ENCODE peak calls at places on chromosomes 11 and 22, in five cellular contexts. One of them, this sample, is unnamed.
A peak's percentile ranks its signal among the peaks of the same experiment; 100 is the strongest.

GRCh38 chr11:30908857-30909256 is 322.7 kb upstream of the MPPED2 start:
- DNase-seq in ACHN: no peak
- DNase-seq in SJSA1: no peak
- DNase-seq in NCI-H1436: no peak
- DNase-seq in activated effector memory CD4-positive, alpha-beta T cell treated with Interleukin-2 at 50 U/mL for 16 hours: no peak
- DNase-seq in this sample: no peak

GRCh38 chr22:40637181-40638150 is 947 bp upstream of the MRTFA start:
- DNase-seq in activated effector memory CD4-positive, alpha-beta T cell treated with Interleukin-2 at 50 U/mL for 16 hours: no peak
- DNase-seq in NCI-H1436: no peak
- DNase-seq in ACHN: no peak
- DNase-seq in SJSA1: no peak
- DNase-seq in this sample: no peak

GRCh38 chr11:117931971-117932370 is 2.8 kb upstream of the TMPRSS13 start:
- DNase-seq in activated effector memory CD4-positive, alpha-beta T cell treated with Interleukin-2 at 50 U/mL for 16 hours: no peak
- DNase-seq in NCI-H1436: no peak
- DNase-seq in ACHN: no peak
- DNase-seq in SJSA1: no peak
- DNase-seq in this sample: no peak

GRCh38 chr22:35621446-35621845 is 4.3 kb upstream of the MB start:
- DNase-seq in NCI-H1436: no peak
- DNase-seq in activated effector memory CD4-positive, alpha-beta T cell treated with Interleukin-2 at 50 U/mL for 16 hours: no peak
- DNase-seq in SJSA1: no peak
- DNase-seq in ACHN: no peak
- DNase-seq in this sample: no peak

GRCh38 chr22:17477401-17477833 is 85.9 kb upstream of the SLC25A18 start:
- DNase-seq in activated effector memory CD4-positive, alpha-beta T cell treated with Interleukin-2 at 50 U/mL for 16 hours: no peak
- DNase-seq in SJSA1: no peak
- DNase-seq in NCI-H1436: peak; percentile 51
- DNase-seq in ACHN: no peak
- DNase-seq in this sample: no peak

GRCh38 chr22:23834830-23835772 is 3.7 kb downstream of the DERL3 start:
- DNase-seq in ACHN: no peak
- DNase-seq in SJSA1: no peak
- DNase-seq in activated effector memory CD4-positive, alpha-beta T cell treated with Interleukin-2 at 50 U/mL for 16 hours: no peak
- DNase-seq in NCI-H1436: no peak
- DNase-seq in this sample: no peak

GRCh38 chr22:47634342-47634741 is 871.9 kb downstream of the TBC1D22A start:
- DNase-seq in NCI-H1436: no peak
- DNase-seq in SJSA1: no peak
- DNase-seq in ACHN: no peak
- DNase-seq in activated effector memory CD4-positive, alpha-beta T cell treated with Interleukin-2 at 50 U/mL for 16 hours: no peak
- DNase-seq in this sample: no peak

GRCh38 chr11:100638648-100639047 is 48.4 kb upstream of the ARHGAP42 start:
- DNase-seq in NCI-H1436: no peak
- DNase-seq in ACHN: no peak
- DNase-seq in activated effector memory CD4-positive, alpha-beta T cell treated with Interleukin-2 at 50 U/mL for 16 hours: no peak
- DNase-seq in SJSA1: no peak
- DNase-seq in this sample: no peak

GRCh38 chr11:114384487-114384886 is 15.8 kb downstream of the C11orf71 start:
- DNase-seq in SJSA1: no peak
- DNase-seq in NCI-H1436: no peak
- DNase-seq in ACHN: no peak
- DNase-seq in activated effector memory CD4-positive, alpha-beta T cell treated with Interleukin-2 at 50 U/mL for 16 hours: no peak
- DNase-seq in this sample: no peak

GRCh38 chr11:92607969-92608711 is 361.3 kb upstream of the MTNR1B start:
- DNase-seq in activated effector memory CD4-positive, alpha-beta T cell treated with Interleukin-2 at 50 U/mL for 16 hours: no peak
- DNase-seq in ACHN: no peak
- DNase-seq in NCI-H1436: no peak
- DNase-seq in SJSA1: no peak
- DNase-seq in this sample: no peak

GRCh38 chr22:48738204-48738980 is 1089.3 kb downstream of the BRD1 start:
- DNase-seq in SJSA1: no peak
- DNase-seq in ACHN: no peak
- DNase-seq in NCI-H1436: no peak
- DNase-seq in activated effector memory CD4-positive, alpha-beta T cell treated with Interleukin-2 at 50 U/mL for 16 hours: no peak
- DNase-seq in this sample: no peak

GRCh38 chr11:124463990-124464389 is 18.5 kb upstream of the OR8B8 start:
- DNase-seq in activated effector memory CD4-positive, alpha-beta T cell treated with Interleukin-2 at 50 U/mL for 16 hours: no peak
- DNase-seq in NCI-H1436: no peak
- DNase-seq in SJSA1: no peak
- DNase-seq in ACHN: no peak
- DNase-seq in this sample: no peak

GRCh38 chr22:21709688-21710087 is 25.9 kb downstream of the YPEL1 start:
- DNase-seq in ACHN: no peak
- DNase-seq in SJSA1: no peak
- DNase-seq in activated effector memory CD4-positive, alpha-beta T cell treated with Interleukin-2 at 50 U/mL for 16 hours: no peak
- DNase-seq in NCI-H1436: no peak
- DNase-seq in this sample: no peak

GRCh38 chr11:79150966-79151365 is 289.9 kb downstream of the TENM4 start:
- DNase-seq in SJSA1: no peak
- DNase-seq in ACHN: no peak
- DNase-seq in NCI-H1436: no peak
- DNase-seq in activated effector memory CD4-positive, alpha-beta T cell treated with Interleukin-2 at 50 U/mL for 16 hours: no peak
- DNase-seq in this sample: no peak

GRCh38 chr11:109236696-109237095 is 185.3 kb upstream of the C11orf87 start:
- DNase-seq in ACHN: peak; percentile 64
- DNase-seq in NCI-H1436: no peak
- DNase-seq in activated effector memory CD4-positive, alpha-beta T cell treated with Interleukin-2 at 50 U/mL for 16 hours: no peak
- DNase-seq in SJSA1: no peak
- DNase-seq in this sample: no peak

GRCh38 chr11:42225664-42226063 is 766.2 kb upstream of the LRRC4C start:
- DNase-seq in activated effector memory CD4-positive, alpha-beta T cell treated with Interleukin-2 at 50 U/mL for 16 hours: no peak
- DNase-seq in NCI-H1436: no peak
- DNase-seq in ACHN: no peak
- DNase-seq in SJSA1: no peak
- DNase-seq in this sample: no peak

GRCh38 chr11:86949995-86950993 is 4.9 kb downstream of the FZD4 start:
- DNase-seq in SJSA1: no peak
- DNase-seq in NCI-H1436: no peak
- DNase-seq in ACHN: no peak
- DNase-seq in activated effector memory CD4-positive, alpha-beta T cell treated with Interleukin-2 at 50 U/mL for 16 hours: no peak
- DNase-seq in this sample: no peak

GRCh38 chr22:30809086-30809485 is 114.4 kb downstream of the OSBP2 start:
- DNase-seq in SJSA1: no peak
- DNase-seq in ACHN: no peak
- DNase-seq in activated effector memory CD4-positive, alpha-beta T cell treated with Interleukin-2 at 50 U/mL for 16 hours: no peak
- DNase-seq in NCI-H1436: no peak
- DNase-seq in this sample: no peak

GRCh38 chr22:29520851-29521250 is 32.7 kb downstream of the THOC5 start:
- DNase-seq in activated effector memory CD4-positive, alpha-beta T cell treated with Interleukin-2 at 50 U/mL for 16 hours: no peak
- DNase-seq in NCI-H1436: no peak
- DNase-seq in SJSA1: no peak
- DNase-seq in ACHN: no peak
- DNase-seq in this sample: no peak

GRCh38 chr22:24432059-24432853 is 4.9 kb downstream of the ADORA2A start:
- DNase-seq in SJSA1: no peak
- DNase-seq in activated effector memory CD4-positive, alpha-beta T cell treated with Interleukin-2 at 50 U/mL for 16 hours: no peak
- DNase-seq in ACHN: peak; percentile 40
- DNase-seq in NCI-H1436: no peak
- DNase-seq in this sample: no peak

GRCh38 chr11:118202599-118203422 is 22.0 kb downstream of the JAML start:
- DNase-seq in ACHN: no peak
- DNase-seq in activated effector memory CD4-positive, alpha-beta T cell treated with Interleukin-2 at 50 U/mL for 16 hours: peak; percentile 64
- DNase-seq in SJSA1: no peak
- DNase-seq in NCI-H1436: no peak
- DNase-seq in this sample: no peak

GRCh38 chr11:95055273-95055897 is 6.2 kb downstream of the KDM4F start:
- DNase-seq in ACHN: no peak
- DNase-seq in activated effector memory CD4-positive, alpha-beta T cell treated with Interleukin-2 at 50 U/mL for 16 hours: no peak
- DNase-seq in SJSA1: no peak
- DNase-seq in NCI-H1436: no peak
- DNase-seq in this sample: no peak

GRCh38 chr11:64667154-64667745 is 55.7 kb downstream of the NRXN2 start:
- DNase-seq in ACHN: no peak
- DNase-seq in activated effector memory CD4-positive, alpha-beta T cell treated with Interleukin-2 at 50 U/mL for 16 hours: no peak
- DNase-seq in NCI-H1436: no peak
- DNase-seq in SJSA1: peak; percentile 52
- DNase-seq in this sample: no peak

GRCh38 chr11:134339756-134340155 is 8.0 kb downstream of the GLB1L2 start:
- DNase-seq in NCI-H1436: no peak
- DNase-seq in activated effector memory CD4-positive, alpha-beta T cell treated with Interleukin-2 at 50 U/mL for 16 hours: no peak
- DNase-seq in SJSA1: no peak
- DNase-seq in ACHN: no peak
- DNase-seq in this sample: no peak

GRCh38 chr11:132519226-132519860 is 1013.0 kb downstream of the OPCML start:
- DNase-seq in NCI-H1436: no peak
- DNase-seq in SJSA1: no peak
- DNase-seq in ACHN: no peak
- DNase-seq in activated effector memory CD4-positive, alpha-beta T cell treated with Interleukin-2 at 50 U/mL for 16 hours: no peak
- DNase-seq in this sample: no peak

GRCh38 chr11:102279641-102280170 is 37.6 kb upstream of the BIRC3 start:
- DNase-seq in ACHN: peak; percentile 33
- DNase-seq in SJSA1: no peak
- DNase-seq in NCI-H1436: no peak
- DNase-seq in activated effector memory CD4-positive, alpha-beta T cell treated with Interleukin-2 at 50 U/mL for 16 hours: no peak
- DNase-seq in this sample: no peak

GRCh38 chr22:31102441-31103081 is 4.8 kb downstream of the SELENOM start:
- DNase-seq in ACHN: peak; percentile 17
- DNase-seq in activated effector memory CD4-positive, alpha-beta T cell treated with Interleukin-2 at 50 U/mL for 16 hours: no peak
- DNase-seq in SJSA1: peak; percentile 91
- DNase-seq in NCI-H1436: no peak
- DNase-seq in this sample: no peak

GRCh38 chr11:1826552-1827094 is 8.2 kb upstream of the SYT8 start:
- DNase-seq in activated effector memory CD4-positive, alpha-beta T cell treated with Interleukin-2 at 50 U/mL for 16 hours: no peak
- DNase-seq in SJSA1: peak; percentile 87
- DNase-seq in NCI-H1436: no peak
- DNase-seq in ACHN: peak; percentile 43
- DNase-seq in this sample: no peak

GRCh38 chr11:113314389-113315301 is at the start of gene TTC12:
- DNase-seq in SJSA1: peak; percentile 82
- DNase-seq in NCI-H1436: peak; percentile 83
- DNase-seq in activated effector memory CD4-positive, alpha-beta T cell treated with Interleukin-2 at 50 U/mL for 16 hours: peak; percentile 92
- DNase-seq in ACHN: peak; percentile 85
- DNase-seq in this sample: peak; percentile 84

GRCh38 chr11:114145166-114145695 is 85.7 kb downstream of the ZBTB16 start:
- DNase-seq in activated effector memory CD4-positive, alpha-beta T cell treated with Interleukin-2 at 50 U/mL for 16 hours: no peak
- DNase-seq in NCI-H1436: no peak
- DNase-seq in SJSA1: no peak
- DNase-seq in ACHN: no peak
- DNase-seq in this sample: no peak

GRCh38 chr11:44526438-44526837 is 39.0 kb upstream of the CD82 start:
- DNase-seq in SJSA1: no peak
- DNase-seq in NCI-H1436: no peak
- DNase-seq in ACHN: no peak
- DNase-seq in activated effector memory CD4-positive, alpha-beta T cell treated with Interleukin-2 at 50 U/mL for 16 hours: no peak
- DNase-seq in this sample: no peak

GRCh38 chr11:67391304-67392181 is at the start of gene RAD9A:
- DNase-seq in ACHN: peak; percentile 89
- DNase-seq in SJSA1: peak; percentile 99
- DNase-seq in NCI-H1436: peak; percentile 96
- DNase-seq in activated effector memory CD4-positive, alpha-beta T cell treated with Interleukin-2 at 50 U/mL for 16 hours: peak; percentile 89
- DNase-seq in this sample: peak; percentile 90

GRCh38 chr11:11537871-11538270 is 83.9 kb downstream of the GALNT18 start:
- DNase-seq in ACHN: no peak
- DNase-seq in activated effector memory CD4-positive, alpha-beta T cell treated with Interleukin-2 at 50 U/mL for 16 hours: no peak
- DNase-seq in SJSA1: no peak
- DNase-seq in NCI-H1436: no peak
- DNase-seq in this sample: peak; percentile 8

GRCh38 chr22:32574397-32574796 is 99.8 kb downstream of the FBXO7 start:
- DNase-seq in NCI-H1436: no peak
- DNase-seq in activated effector memory CD4-positive, alpha-beta T cell treated with Interleukin-2 at 50 U/mL for 16 hours: no peak
- DNase-seq in SJSA1: no peak
- DNase-seq in ACHN: no peak
- DNase-seq in this sample: no peak

GRCh38 chr22:29479417-29480261 is at the start of gene NEFH:
- DNase-seq in ACHN: no peak
- DNase-seq in activated effector memory CD4-positive, alpha-beta T cell treated with Interleukin-2 at 50 U/mL for 16 hours: no peak
- DNase-seq in SJSA1: no peak
- DNase-seq in NCI-H1436: peak; percentile 78
- DNase-seq in this sample: peak; percentile 29

GRCh38 chr22:38401336-38402084 is 53.5 kb downstream of the KCNJ4 start:
- DNase-seq in ACHN: no peak
- DNase-seq in NCI-H1436: no peak
- DNase-seq in SJSA1: no peak
- DNase-seq in activated effector memory CD4-positive, alpha-beta T cell treated with Interleukin-2 at 50 U/mL for 16 hours: no peak
- DNase-seq in this sample: no peak

This sample was measured in NCI-H2227 treated with DMSO at 0.1 percent for 48 hours.